ENCODE peak calls at places on chromosomes 6 and 20, in four cellular contexts. N, O, A and S are unnamed samples.

GRCh38 chr6:17448165-17448564 is 54.8 kb downstream of the CAP2 start:
- DNase-seq in A (no peak), N (no peak), O (no peak), S (no peak)

GRCh38 chr20:33917813-33918525 is 75.7 kb upstream of the RALY start:
- DNase-seq in A (no peak), N (no peak), O (no peak), S (no peak)

GRCh38 chr6:21731411-21732031 is 138.0 kb downstream of the SOX4 start:
- DNase-seq in O (peak), N (peak), A (no peak), S (no peak)

GRCh38 chr20:8474027-8474668 is 342.1 kb downstream of the PLCB1 start:
- DNase-seq in N (no peak), O (no peak), A (no peak), S (no peak)

GRCh38 chr6:118808794-118809668 is 84.9 kb upstream of the ASF1A start:
- DNase-seq in O (no peak), N (no peak), A (no peak), S (no peak)

GRCh38 chr6:156334961-156335360 is 442.2 kb upstream of the ARID1B start:
- DNase-seq in N (no peak), A (no peak), O (no peak), S (no peak)

GRCh38 chr6:170553686-170554085 is 483 bp upstream of the TBP start:
- DNase-seq in A (no peak), O (no peak), N (no peak), S (peak)

GRCh38 chr6:142026471-142026870 is 106.3 kb upstream of the GJE1 start:
- DNase-seq in A (no peak), O (no peak), N (no peak), S (no peak)

GRCh38 chr6:31738048-31738979 is 1.5 kb upstream of the MSH5 start:
- DNase-seq in A (peak), O (peak), N (peak), S (no peak)

GRCh38 chr20:4091332-4092135 is 76.2 kb upstream of the RNF24 start:
- DNase-seq in N (peak), O (peak), A (peak), S (peak)

GRCh38 chr20:58086763-58087566 is 141.5 kb downstream of the ANKRD60 start:
- DNase-seq in N (peak), A (peak), O (peak), S (peak)

GRCh38 chr6:89073014-89073620 is 7.4 kb upstream of the PNRC1 start:
- DNase-seq in N (no peak), O (peak), A (no peak), S (no peak)

GRCh38 chr6:130122243-130122642 is 100.5 kb downstream of the SAMD3 start:
- DNase-seq in N (no peak), O (no peak), A (no peak), S (no peak)
- TF ChIP-seq NR3C1 in N (no peak), O (no peak), A (no peak), S (no peak)

GRCh38 chr20:63574829-63575720 is 1.0 kb upstream of the HELZ2 start:
- DNase-seq in O (no peak), N (no peak), A (no peak), S (no peak)
- TF ChIP-seq NR3C1 in O (no peak), N (no peak), A (no peak), S (no peak)

GRCh38 chr6:96816182-96816888 is 20.9 kb downstream of the GPR63 start:
- DNase-seq in O (no peak), A (no peak), N (no peak), S (no peak)
- TF ChIP-seq NR3C1 in O (no peak), A (no peak), N (no peak), S (no peak)

DNA sequence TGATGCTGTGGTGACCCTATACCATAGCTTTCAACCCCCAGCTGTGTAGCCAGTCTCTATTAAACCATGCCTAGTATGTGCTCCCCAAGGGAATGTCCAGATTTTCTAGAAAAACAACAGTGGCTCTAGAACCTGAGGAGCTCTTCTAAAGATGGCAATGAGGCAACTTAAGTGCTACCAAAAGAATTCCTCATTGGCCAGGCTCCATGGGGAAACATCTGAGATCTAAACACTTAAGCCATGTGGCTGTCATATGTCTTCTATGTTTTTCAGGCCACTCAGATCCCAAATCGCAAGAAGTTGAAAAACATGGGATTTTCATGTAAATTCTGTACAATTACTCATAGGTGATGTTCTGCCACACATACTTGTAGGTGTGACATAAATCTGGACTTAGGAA is 191.1 kb downstream of the TPBG start:
- DNase-seq in O (no peak), A (no peak), N (no peak), S (no peak)
- TF ChIP-seq NR3C1 in O (no peak), A (no peak), N (no peak), S (no peak)

DNA sequence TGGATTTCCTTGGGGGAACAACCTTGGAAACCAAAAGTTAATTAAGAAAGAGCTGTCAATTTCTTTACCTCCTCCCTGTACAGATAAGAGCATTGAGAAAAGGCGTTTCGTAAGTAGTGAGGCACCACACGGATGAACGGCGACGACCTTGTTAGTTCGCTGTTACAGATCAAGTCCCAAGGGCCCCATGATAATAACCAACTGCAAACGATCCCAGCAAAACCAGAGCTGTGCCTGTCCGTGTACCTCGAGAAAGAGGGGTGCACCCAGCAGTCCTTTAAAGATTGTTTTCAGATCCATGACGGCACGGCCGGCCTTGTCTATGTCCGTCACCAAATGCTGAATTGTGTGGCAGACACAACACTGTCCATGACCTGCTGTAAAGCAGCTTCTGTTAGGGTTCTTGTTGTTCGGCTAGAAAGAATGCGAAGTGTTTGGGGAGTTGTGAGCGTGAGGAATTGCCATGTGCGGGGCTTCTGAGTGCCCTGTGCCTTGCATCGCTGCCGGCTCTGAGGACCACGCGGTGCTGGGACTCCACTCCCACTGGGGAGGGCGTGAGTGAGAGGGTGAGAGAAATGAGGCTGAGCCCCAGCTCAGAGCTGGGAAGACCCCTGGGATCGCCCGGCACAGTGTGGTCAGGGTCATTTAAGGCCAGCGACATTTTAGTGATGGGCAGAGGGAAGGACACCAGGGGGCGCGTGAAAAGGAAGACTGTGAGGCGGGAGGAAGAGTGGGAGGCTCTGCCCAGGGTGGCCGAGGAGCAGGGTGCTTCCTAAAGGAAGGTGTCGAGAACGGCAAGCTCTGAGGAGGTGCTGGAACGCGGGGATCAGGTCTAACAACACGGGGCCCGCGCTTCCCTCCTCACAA is 136.8 kb upstream of the RPS6KA2 start:
- DNase-seq in N (no peak), A (no peak), O (no peak), S (no peak)
- TF ChIP-seq NR3C1 in N (no peak), A (no peak), O (no peak), S (no peak)

GRCh38 chr6:143595256-143596036 is 82.3 kb upstream of the PHACTR2 start:
- DNase-seq in N (no peak), A (no peak), O (no peak), S (no peak)

GRCh38 chr6:143591441-143591840 is 79.9 kb upstream of the FUCA2 start:
- DNase-seq in N (no peak), O (no peak), A (no peak), S (no peak)

GRCh38 chr6:143596857-143597256 is 80.9 kb upstream of the PHACTR2 start:
- DNase-seq in O (no peak), N (no peak), A (no peak), S (no peak)

GRCh38 chr6:143592335-143592734 is 80.8 kb upstream of the FUCA2 start:
- DNase-seq in O (peak), A (peak), N (peak), S (peak)

GRCh38 chr6:143594647-143595046 is 83.1 kb upstream of the PHACTR2 start:
- DNase-seq in O (no peak), N (no peak), A (no peak), S (no peak)
- TF ChIP-seq NR3C1 in O (no peak), N (no peak), A (no peak), S (no peak)

DNA sequence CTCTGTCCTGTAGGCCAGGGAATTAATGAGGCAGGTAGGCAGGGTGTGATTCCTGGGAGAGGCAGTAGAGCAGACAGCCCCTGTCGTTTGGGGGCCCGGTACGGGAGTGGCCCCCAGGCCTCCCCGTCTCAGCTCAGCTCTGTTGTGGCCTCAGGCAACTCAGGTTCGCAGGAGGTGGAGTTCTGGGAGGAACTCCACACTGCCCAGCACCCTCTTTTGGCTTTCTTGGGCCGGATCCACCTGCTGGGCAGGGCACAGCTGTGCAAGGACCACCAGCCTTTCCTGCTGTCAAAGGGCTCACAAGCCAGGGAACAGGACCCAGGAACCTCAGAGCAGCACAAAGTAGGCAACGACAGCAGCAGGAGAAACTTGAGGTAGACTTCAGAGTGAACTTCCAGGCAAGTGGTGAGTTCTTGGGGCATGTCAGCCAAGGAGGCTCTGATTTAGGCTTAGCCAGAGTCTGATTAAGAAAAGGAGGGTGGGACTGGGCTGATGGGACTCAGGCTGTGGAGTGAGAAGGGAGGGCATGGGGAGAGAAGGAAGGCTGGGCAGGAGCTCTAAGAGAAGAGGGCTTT is 36.9 kb downstream of the RAB44 start:
- DNase-seq in A (no peak), O (no peak), N (no peak), S (no peak)
- TF ChIP-seq NR3C1 in A (no peak), O (no peak), N (no peak), S (no peak)